ENCODE peak calls at places on chromosomes 6 and 20, in five cellular contexts. E, C, K, M and G are unnamed samples.

GRCh38 chr6:63897952-63898351 is 262.4 kb downstream of the PHF3 start:
- DNase-seq in E (no peak), C (no peak), K (no peak), M (no peak), G (no peak)

GRCh38 chr20:33667245-33668086 is 723 bp downstream of the ACTL10 start:
- DNase-seq in E (peak), C (peak), K (no peak), M (peak), G (peak)

GRCh38 chr20:62820208-62820961 is 3.5 kb downstream of the COL9A3 start:
- DNase-seq in E (no peak), C (no peak), K (no peak), M (no peak), G (no peak)

GRCh38 chr20:709864-710761 is 34.5 kb upstream of the SCRT2 start:
- DNase-seq in E (peak), C (peak), K (no peak), M (no peak), G (no peak)

GRCh38 chr20:63000958-63001357 is 5.8 kb downstream of the BHLHE23 start:
- DNase-seq in E (no peak), C (no peak), K (no peak), M (no peak), G (no peak)

GRCh38 chr20:38859070-38859690 is 53.7 kb downstream of the PPP1R16B start:
- DNase-seq in E (no peak), C (no peak), K (no peak), M (no peak), G (no peak)

GRCh38 chr6:98832282-98833100 is 1.9 kb upstream of the POU3F2 start:
- DNase-seq in E (no peak), C (no peak), K (peak), M (peak), G (no peak)

GRCh38 chr6:116444092-116444491 is 17.1 kb upstream of the CALHM6 start:
- DNase-seq in E (no peak), C (peak), K (no peak), M (no peak), G (no peak)

GRCh38 chr20:47272893-47273590 is 83.5 kb downstream of the ZMYND8 start:
- DNase-seq in E (peak), C (peak), K (peak), M (no peak), G (peak)

GRCh38 chr20:51361258-51361657 is 181.3 kb downstream of the NFATC2 start:
- DNase-seq in E (no peak), C (no peak), K (no peak), M (no peak), G (no peak)

GRCh38 chr20:51359947-51360346 is 182.6 kb downstream of the NFATC2 start:
- DNase-seq in E (no peak), C (no peak), K (no peak), M (no peak), G (no peak)

GRCh38 chr20:51360451-51361230 is 181.9 kb downstream of the NFATC2 start:
- DNase-seq in E (no peak), C (no peak), K (no peak), M (no peak), G (no peak)

GRCh38 chr20:51358032-51358724 is 184.3 kb downstream of the NFATC2 start:
- DNase-seq in E (no peak), C (no peak), K (no peak), M (no peak), G (no peak)

DNA sequence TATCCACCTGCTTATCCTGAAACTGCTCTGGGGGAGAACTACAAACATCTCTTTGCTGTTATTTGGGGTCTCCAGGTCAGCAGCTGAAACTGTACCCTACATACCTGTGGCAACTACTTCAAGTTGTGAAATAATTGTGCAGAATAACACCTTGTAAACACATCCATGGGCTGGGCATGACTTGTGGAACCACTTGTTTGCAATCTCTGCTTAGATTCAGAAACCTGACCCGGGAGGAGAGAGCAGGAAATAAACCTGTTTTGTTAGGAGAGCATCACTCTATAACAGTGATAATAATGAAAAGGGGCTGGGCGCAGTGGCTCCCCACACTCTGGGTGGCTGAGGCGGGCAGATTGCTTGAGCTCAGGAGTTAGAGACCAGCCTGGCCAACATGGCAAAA is 183.1 kb downstream of the NFATC2 start:
- DNase-seq in E (no peak), C (no peak), K (no peak), M (no peak), G (no peak)
- H3K9ac ChIP-seq in E (no peak), C (no peak), K (no peak), M (no peak), G (no peak)

GRCh38 chr6:44166591-44167184 is 8.1 kb downstream of the CAPN11 start:
- DNase-seq in E (peak), C (peak), K (no peak), M (no peak), G (peak)

GRCh38 chr6:44169154-44169553 is 10.5 kb downstream of the CAPN11 start:
- DNase-seq in E (no peak), C (no peak), K (no peak), M (no peak), G (no peak)

GRCh38 chr6:44167567-44167966 is 8.9 kb downstream of the CAPN11 start:
- DNase-seq in E (no peak), C (no peak), K (no peak), M (no peak), G (no peak)

GRCh38 chr6:44162876-44163625 is 4.4 kb downstream of the CAPN11 start:
- DNase-seq in E (no peak), C (no peak), K (no peak), M (no peak), G (no peak)

DNA sequence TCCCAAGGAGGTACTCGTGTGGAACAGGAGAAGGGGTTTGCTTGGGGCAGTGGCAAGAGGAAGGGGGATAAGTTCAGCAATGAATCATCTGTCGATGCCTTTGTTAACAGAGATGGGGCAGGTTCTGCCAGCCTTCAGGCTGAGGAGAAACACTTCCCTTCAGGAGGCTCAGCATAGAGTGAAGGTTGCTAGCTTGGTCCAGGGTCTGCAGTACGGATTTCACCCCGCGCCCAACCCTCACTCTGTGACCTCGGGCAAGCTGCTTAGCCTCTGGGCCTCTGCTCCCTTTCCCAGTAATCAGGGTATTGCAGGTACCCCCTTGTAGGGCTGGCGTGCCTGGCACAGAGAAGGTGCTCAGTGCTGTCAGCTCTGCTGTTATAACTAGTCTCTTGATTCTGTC is 7.5 kb downstream of the CAPN11 start:
- DNase-seq in E (no peak), C (no peak), K (no peak), M (no peak), G (no peak)
- H3K9ac ChIP-seq in E (no peak), C (peak), K (no peak), M (no peak), G (peak)

GRCh38 chr6:52511572-52512151 is 65.2 kb downstream of the TRAM2 start:
- DNase-seq in E (no peak), C (peak), K (no peak), M (no peak), G (no peak)
- H3K9ac ChIP-seq in E (no peak), C (no peak), K (no peak), M (no peak), G (no peak)

DNA sequence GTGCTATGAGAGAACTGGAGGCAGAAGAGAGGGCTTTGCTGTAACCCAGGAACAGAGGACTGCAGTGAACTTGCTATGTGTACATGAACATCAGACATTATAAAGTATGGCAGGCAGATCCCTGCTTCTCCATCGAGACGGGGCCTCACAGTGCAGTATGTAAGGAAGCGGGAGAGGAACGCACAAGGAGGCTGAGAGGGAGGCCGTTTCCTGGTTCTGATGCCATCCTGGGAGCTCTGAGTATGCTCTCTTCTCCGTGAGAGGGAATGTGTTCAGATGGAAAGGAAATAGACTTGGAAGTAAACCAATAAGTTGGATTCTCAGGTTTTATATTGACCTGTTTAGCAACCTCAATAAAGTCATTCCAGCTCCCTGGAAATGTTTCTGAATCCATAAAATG is 101.8 kb downstream of the ALDH8A1 start:
- DNase-seq in E (no peak), C (no peak), K (no peak), M (no peak), G (no peak)
- H3K9ac ChIP-seq in E (no peak), C (no peak), K (peak), M (no peak), G (no peak)

DNA sequence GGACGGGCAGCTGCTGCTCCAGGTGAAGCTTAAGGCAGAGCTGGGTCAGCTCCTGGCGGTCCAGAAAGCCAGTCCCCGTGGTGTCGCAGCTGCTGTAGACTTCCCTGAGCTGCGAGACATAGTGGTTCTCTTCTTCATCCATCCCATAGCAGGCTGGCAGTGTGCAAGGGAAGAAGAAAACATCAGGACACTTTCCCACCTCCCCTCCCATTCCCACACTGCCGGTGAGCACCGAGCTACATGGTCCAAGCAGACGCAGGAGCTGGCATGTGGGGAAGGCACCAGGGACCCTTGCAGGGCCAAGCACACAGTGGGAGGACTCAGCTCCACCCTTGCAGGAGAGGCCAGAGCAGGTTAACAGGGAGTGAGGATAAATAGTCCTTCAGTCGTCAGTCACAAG is 58.9 kb downstream of the NINL start:
- DNase-seq in E (no peak), C (no peak), K (no peak), M (no peak), G (no peak)
- H3K9ac ChIP-seq in E (no peak), C (no peak), K (no peak), M (no peak), G (no peak)

DNA sequence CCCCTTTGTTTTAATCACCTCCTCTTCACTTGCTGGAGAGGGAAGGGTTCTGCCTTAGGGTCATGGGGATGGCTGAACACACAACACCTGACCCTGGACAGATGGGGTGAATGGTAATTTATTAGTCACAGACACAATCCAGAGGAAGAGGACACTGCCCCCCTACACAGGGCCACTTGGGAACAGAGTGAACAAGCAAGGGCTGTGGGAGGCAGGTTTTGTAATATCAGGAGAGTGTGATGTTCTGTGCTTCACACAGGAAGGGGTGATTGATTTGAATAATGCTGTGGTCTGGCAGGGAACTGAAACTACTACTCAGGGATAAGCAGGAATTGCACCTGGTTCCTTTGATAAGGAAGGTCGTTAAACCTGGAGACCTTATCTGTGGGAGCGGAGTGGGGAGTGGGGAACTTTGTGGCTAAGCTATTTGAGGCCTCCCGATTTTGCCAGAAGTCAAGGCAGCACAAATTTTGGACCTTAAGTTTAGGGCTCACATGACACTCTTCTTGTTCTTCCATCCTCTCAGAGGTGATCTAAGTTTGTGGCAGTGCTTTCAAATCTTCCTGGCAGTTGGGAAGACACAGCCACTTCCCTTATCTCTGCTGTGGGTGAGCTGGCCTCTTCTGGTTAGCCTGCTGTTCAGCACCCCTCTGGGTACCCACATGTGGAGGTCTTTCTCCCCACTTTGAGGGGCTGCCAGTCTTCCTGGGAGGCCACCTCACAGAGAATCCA is 77.8 kb downstream of the CD164 start:
- DNase-seq in E (no peak), C (peak), K (no peak), M (no peak), G (no peak)
- H3K9ac ChIP-seq in E (no peak), C (no peak), K (no peak), M (no peak), G (no peak)

DNA sequence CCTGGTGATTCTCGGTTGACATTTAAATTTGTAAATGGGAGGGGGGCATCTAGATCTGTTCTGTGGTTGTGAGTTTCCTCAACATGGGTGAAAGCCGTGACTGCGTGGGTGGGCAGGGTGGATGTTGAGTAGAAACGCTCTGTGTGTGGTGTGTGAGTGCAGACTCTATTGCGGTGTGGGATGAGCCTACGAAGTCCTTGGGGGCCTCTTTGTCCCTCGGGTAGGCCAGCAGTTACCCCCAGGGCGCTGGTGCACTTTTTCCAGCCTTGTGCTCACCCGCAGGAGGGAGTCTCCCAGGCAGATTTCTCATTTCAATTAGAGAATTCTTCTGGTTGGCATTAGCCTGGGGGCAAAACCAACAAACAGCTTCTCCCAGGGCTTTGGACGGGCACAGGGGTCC is 10.6 kb downstream of the TOX2 start:
- DNase-seq in E (no peak), C (no peak), K (no peak), M (no peak), G (no peak)
- H3K9ac ChIP-seq in E (no peak), C (no peak), K (no peak), M (no peak), G (no peak)

GRCh38 chr6:30793521-30794194 is 49.3 kb upstream of the IER3 start:
- DNase-seq in E (no peak), C (no peak), K (no peak), M (no peak), G (no peak)
- H3K9ac ChIP-seq in E (no peak), C (no peak), K (no peak), M (no peak), G (no peak)